ENCODE peak calls at places on chromosomes 4 and X, in six cellular contexts. Y is suprapubic skin, Q is HCT116, N is upper lobe of left lung, I is sigmoid colon, G is stomach. U is an unnamed sample.

GRCh38 chr4:10032625-10033024 is 11.3 kb upstream of the SLC2A9 start:
- DNase-seq in G (no peak), Q (peak), I (no peak), N (peak), Y (no peak), U (no peak)

GRCh38 chr4:7068883-7069282 is 1.0 kb upstream of the GRPEL1 start:
- DNase-seq in N (no peak), G (no peak), Y (peak), Q (no peak), I (peak), U (peak)

GRCh38 chr4:79217043-79217442 is 108.8 kb downstream of the NAA11 start:
- DNase-seq in N (no peak), Q (no peak), Y (no peak), G (no peak), I (no peak), U (no peak)

GRCh38 chrX:151227637-151228036 is 51.3 kb downstream of the GPR50 start:
- DNase-seq in I (no peak), N (no peak), Q (no peak), G (no peak), Y (no peak), U (no peak)

GRCh38 chr4:14096406-14096965 is 469.0 kb upstream of the BOD1L1 start:
- DNase-seq in Y (no peak), N (no peak), Q (no peak), G (no peak), I (no peak), U (no peak)

GRCh38 chrX:86263526-86263925 is 115.3 kb downstream of the DACH2 start:
- DNase-seq in Y (no peak), N (no peak), Q (no peak), G (no peak), I (no peak), U (no peak)

GRCh38 chr4:173990126-173990878 is 293.2 kb downstream of the FBXO8 start:
- DNase-seq in Q (peak), G (no peak), I (no peak), N (no peak), Y (no peak), U (no peak)

GRCh38 chr4:120940547-120940946 is 18.0 kb upstream of the PRDM5 start:
- DNase-seq in G (no peak), N (no peak), I (no peak), Y (no peak), Q (no peak), U (no peak)

GRCh38 chr4:72701987-72702819 is 133.2 kb upstream of the ADAMTS3 start:
- DNase-seq in G (peak), N (no peak), Y (no peak), Q (peak), I (no peak), U (no peak)

GRCh38 chr4:176207839-176208238 is 12.5 kb upstream of the SPATA4 start:
- DNase-seq in G (no peak), N (no peak), Q (no peak), Y (no peak), I (no peak), U (no peak)

GRCh38 chr4:6409381-6409780 is 63.0 kb downstream of the PPP2R2C start:
- DNase-seq in Y (no peak), G (no peak), I (no peak), Q (no peak), N (no peak), U (peak)

GRCh38 chr4:177487977-177488376 is 45.7 kb upstream of the AGA start:
- DNase-seq in I (no peak), G (no peak), Y (no peak), N (no peak), Q (no peak), U (no peak)

GRCh38 chrX:132738951-132739350 is 219.5 kb downstream of the HS6ST2 start:
- DNase-seq in N (no peak), G (no peak), Y (no peak), Q (no peak), I (no peak), U (no peak)

GRCh38 chrX:130705591-130705990 is 197.4 kb downstream of the ENOX2 start:
- DNase-seq in G (no peak), Y (no peak), N (no peak), Q (no peak), I (no peak), U (no peak)

GRCh38 chrX:130702867-130703707 is 199.9 kb downstream of the ENOX2 start:
- DNase-seq in G (no peak), N (no peak), Q (no peak), Y (no peak), I (no peak), U (no peak)

GRCh38 chrX:130699618-130700017 is 203.4 kb downstream of the ENOX2 start:
- DNase-seq in G (no peak), I (no peak), Q (no peak), N (no peak), Y (no peak), U (no peak)

GRCh38 chrX:130700629-130701028 is 202.4 kb downstream of the ENOX2 start:
- DNase-seq in G (no peak), Q (no peak), I (no peak), Y (no peak), N (no peak), U (no peak)

GRCh38 chrX:130704053-130705038 is 198.7 kb downstream of the ENOX2 start:
- DNase-seq in Y (no peak), I (no peak), G (no peak), Q (no peak), N (no peak), U (no peak)
- H3K4me3 ChIP-seq in Y (no peak), I (no peak), G (no peak), Q (no peak), N (no peak), U (no peak)

GRCh38 chrX:10350221-10350620 is 193.4 kb downstream of the CLCN4 start:
- DNase-seq in G (no peak), I (no peak), Q (no peak), Y (no peak), N (no peak), U (no peak)
- TF ChIP-seq POLR2A in G (no peak), I (no peak), Q (no peak), Y (no peak), N (no peak), U (no peak)

DNA sequence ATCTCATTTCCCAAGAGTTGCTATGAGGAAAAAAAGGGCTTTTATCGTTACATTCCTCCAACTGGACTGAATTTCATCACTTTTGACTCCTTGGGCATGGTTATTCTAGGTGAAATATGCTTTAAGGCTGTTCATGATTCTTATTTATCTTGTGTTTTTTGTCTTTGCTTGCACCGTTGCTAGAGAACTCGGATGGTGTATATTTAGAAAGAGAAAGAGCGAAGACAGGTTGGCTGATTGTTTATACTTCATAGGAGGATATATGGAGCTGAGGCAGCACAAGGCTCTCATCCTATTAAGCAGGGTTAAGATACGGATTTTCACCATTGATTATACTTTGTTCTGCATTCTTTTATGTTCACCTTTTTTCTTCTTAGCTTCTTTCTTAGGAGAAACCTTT is 94.9 kb upstream of the GEMIN8 start:
- DNase-seq in G (no peak), Y (no peak), Q (no peak), N (no peak), I (no peak), U (no peak)
- TF ChIP-seq POLR2AphosphoS5 in G (no peak), Y (no peak), Q (no peak), N (no peak), I (peak), U (no peak)

GRCh38 chr4:139278956-139279722 is 886 bp downstream of the MGARP start:
- DNase-seq in G (no peak), N (no peak), Y (no peak), Q (no peak), I (no peak), U (peak)
- H3K4me3 ChIP-seq in G (peak), N (no peak), Y (peak), Q (no peak), I (peak), U (peak)

DNA sequence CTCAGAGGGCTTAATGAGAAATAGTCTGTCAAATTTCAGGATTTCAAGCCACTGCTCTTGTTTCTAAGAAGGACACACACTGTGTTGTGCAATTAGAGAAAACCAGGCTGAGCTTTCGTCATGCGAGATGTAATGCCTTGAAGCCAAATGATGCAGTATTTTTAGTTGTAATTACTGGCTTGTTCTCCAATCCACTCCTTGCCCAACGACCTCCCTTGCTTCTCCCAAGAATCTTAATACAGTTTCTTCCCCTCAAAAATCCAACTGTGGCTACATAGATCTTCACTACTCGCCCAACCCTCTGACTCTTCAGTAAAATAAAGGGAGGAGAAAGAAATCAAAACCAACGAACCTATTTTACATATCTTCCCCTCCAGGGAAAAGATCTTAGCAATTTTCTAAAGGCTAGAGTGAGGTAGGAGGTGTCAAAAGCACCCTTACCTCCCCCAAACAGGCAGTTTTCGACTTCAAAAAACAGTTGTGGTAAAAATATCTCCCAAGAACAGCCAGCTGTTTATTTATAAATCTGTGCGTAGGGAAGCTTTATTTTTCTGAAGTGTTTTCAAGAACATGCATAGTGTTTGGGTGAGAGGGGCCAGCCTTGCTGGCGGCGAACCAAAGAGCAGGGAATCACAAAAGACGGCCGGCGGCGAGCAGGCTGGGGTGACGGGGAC is 68.7 kb downstream of the MGST2 start:
- DNase-seq in Q (no peak), Y (no peak), I (peak), N (peak), G (no peak), U (no peak)
- TF ChIP-seq POLR2A in Q (no peak), Y (no peak), I (no peak), N (no peak), G (no peak), U (no peak)

GRCh38 chr4:99408346-99408745 is 26.8 kb downstream of the ADH7 start:
- DNase-seq in Q (no peak), Y (no peak), G (no peak), I (no peak), N (no peak), U (no peak)

GRCh38 chr4:99404595-99405287 is 30.4 kb downstream of the ADH7 start:
- DNase-seq in I (no peak), Q (peak), N (no peak), G (no peak), Y (no peak), U (no peak)

GRCh38 chr4:99402765-99403164 is 32.4 kb downstream of the ADH7 start:
- DNase-seq in N (no peak), Y (no peak), Q (no peak), G (no peak), I (no peak), U (no peak)

GRCh38 chr4:99403380-99404194 is 31.6 kb downstream of the ADH7 start:
- DNase-seq in Q (no peak), I (no peak), N (no peak), Y (no peak), G (no peak), U (no peak)

DNA sequence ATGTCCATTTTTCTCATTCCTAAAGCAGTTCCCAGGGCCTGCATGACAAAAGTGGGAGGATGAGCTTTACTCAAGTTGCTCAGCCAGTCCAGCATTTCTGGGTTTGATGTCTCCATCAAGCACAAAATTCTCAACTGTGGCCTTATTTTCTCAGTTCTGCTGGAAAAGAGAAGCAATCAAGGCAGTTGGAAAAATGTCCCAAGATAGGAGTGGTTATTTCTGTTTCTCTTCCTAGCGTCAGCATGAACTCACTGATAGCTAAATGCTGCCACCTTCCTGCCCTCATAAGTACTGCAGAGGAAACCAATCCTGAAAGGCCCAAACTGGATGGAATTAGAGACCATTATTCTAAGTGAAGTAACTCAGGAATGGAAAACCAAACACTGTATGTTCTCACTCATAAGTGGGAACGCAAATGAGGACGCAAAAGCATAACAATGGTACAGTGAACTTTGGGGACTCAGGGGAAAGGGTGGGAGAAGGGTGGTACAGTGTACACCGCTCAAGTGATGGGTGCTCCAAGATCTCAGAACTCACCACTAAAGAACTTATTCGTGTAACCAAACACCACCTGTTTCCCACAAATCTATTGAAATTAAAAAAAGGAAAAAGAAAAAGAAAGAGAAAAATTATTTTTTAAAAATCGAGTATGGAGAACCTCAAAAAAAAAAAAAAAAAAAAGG is 29.6 kb downstream of the ADH7 start:
- DNase-seq in I (peak), Q (peak), N (peak), G (peak), Y (no peak), U (no peak)
- TF ChIP-seq POLR2AphosphoS5 in I (no peak), Q (no peak), N (no peak), G (peak), Y (no peak), U (no peak)

DNA sequence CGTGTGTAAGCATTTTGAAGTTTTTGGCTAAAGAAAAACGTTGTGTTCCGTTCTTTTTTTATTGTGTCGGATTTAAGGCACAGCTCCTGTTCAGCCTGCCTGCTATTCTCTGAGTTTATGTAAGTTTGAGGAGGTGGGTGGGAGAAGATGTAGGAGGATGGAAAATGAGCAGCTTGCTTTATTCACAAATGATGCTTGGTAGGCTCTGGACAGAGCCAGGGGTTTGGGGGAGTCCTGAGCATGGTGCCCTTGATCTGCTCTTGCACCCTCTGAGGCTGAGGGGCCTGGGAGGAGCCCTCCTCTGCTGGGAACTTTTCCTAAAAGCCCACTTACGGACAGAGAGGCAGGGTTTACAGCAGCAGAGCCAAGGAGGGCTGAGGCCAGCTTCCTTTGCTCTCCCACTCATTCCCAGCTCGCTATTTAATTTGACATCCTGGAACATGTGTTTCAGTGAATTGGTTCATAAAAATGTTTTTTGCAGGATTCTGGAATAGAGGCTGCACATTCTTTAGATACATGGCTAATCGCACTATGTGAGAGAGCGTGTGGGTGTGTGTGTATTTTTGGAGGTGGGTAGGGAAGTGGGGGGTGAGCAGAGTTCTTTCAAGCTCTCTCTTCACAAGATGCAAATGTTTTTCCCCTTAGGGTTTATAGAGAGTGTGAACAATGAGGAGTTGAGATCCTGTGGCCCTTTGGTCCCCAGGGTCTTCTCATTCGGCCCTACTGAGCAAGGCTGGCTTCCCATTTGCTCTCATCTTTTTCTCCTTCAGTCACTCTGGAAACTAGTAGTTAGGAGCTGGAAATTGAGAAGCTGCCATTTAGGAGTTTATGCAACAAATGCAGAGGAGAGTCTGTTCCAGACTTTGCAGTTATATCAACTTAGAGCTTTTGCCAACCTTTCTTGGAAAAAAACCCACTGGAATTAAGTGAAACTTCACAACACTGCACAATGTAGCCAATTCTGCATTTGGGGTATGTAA is 32.1 kb downstream of the TMEM131L start:
- DNase-seq in I (no peak), Y (no peak), G (no peak), Q (no peak), N (no peak), U (no peak)
- H3K4me3 ChIP-seq in I (no peak), Y (no peak), G (no peak), Q (no peak), N (no peak), U (no peak)

DNA sequence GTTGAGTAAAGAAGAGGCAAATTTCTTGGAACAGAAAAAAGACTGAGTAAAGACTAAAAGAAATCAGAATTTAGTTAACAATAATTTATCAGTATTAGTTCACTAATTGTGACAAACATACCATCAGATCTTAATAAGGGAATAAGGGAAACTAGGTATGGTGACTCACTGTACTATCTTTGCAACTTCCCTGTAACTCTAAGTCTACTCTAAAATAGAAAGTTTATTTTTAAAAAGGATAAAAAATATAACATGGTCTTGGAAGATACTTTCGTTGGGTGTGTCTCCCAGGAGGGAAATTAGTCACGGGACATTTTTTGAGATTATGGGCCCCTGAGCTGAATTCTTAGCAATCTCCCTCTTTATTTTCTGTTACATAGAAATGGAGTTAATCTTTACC is 97.3 kb downstream of the EMCN start:
- DNase-seq in I (no peak), G (no peak), Y (no peak), Q (no peak), N (no peak), U (no peak)
- TF ChIP-seq POLR2A in I (no peak), G (no peak), Y (no peak), Q (no peak), N (no peak), U (no peak)

DNA sequence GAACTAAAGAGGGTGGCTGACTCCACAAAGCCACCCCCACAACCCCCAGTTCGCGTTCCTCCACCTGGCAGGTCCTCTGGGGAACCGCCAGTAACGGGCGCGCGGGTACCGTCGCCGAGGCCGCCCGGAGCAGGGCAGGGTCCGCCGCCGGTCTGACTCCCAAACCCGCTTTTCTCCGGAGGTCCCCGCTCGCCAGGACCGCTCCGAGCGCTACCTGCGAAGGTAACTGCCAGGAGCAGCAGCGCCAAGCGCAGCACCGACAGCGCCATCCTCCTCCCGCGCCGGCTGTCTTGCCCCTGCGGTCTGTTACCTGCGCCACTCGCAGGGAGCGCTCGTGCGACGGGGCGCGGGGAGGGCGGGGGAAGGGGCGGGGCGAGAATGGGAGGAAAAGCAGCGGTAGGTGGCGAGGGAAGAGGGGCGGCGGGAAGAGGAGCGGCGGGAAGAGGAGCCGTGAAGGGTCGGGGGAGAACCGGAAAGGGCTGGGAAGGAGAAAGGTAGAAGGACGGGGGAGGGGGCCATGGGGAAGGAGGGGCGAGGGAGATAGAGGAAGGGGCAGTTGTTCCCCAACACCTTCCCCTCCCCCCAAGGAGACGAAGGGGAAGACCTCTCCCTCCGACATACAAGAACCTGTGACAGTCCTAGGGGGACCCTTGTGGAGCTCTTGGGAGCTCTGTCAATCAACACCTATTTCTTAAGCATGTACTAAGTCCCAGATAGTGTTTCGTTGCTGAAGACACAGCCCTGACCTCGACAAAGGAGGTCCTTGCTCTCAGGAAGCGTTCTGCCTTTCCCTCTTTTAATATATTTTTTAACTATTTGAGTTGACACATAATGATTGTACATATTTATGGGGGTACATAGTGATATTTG is at the start of gene SPINK2:
- DNase-seq in I (no peak), Y (no peak), G (peak), N (peak), Q (peak), U (peak)
- TF ChIP-seq POLR2AphosphoS5 in I (no peak), Y (no peak), G (no peak), N (no peak), Q (no peak), U (peak)

DNA sequence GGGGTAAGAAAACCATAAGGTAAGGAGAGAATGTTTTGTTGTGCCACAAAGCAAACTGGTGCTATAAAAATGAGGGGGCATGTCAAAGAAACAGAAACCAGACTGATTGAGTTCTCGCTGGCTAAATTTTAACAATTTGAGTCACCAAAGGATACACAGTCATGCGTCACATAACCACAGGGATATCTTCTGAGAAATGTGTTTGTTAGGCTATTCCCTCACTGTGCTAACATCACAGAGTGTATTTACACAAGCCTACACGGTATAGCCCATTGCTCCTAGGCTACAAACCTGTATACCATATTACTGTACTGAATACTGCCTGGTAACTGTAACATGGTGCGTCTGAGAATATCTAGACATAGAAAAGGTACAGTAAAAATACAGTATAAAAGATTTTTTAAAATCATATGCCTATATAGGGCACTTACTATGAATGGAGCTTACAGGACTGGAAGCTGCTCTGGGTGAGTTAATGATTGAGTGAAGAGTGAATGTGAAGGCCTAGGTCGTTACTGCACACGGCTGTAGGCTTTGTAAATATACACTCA is 50.1 kb downstream of the FBXW7 start:
- DNase-seq in N (no peak), Q (no peak), I (no peak), Y (no peak), G (no peak), U (no peak)
- H3K4me3 ChIP-seq in N (no peak), Q (no peak), I (no peak), Y (no peak), G (no peak), U (no peak)

U was measured in spleen.